ENCODE peak calls at places on chromosomes 3 and 15, in four cellular contexts. N is central memory CD4-positive, alpha-beta T cell; U is posterior vena cava; E is effector CD4-positive, alpha-beta T cell. V is an unnamed sample.

GRCh38 chr3:195570344-195570743 is 13.4 kb downstream of the APOD start:
- DNase-seq in N (no peak), U (no peak), E (no peak), V (no peak)

GRCh38 chr3:52769786-52770445 is 824 bp downstream of the NEK4 start:
- DNase-seq in N (no peak), U (no peak), E (no peak), V (peak; percentile 3)

GRCh38 chr3:177468816-177469590 is 271.7 kb upstream of the TBL1XR1 start:
- DNase-seq in N (no peak), U (no peak), E (no peak), V (no peak)

GRCh38 chr3:83928391-83928790 is 1030.4 kb upstream of the CADM2 start:
- DNase-seq in N (no peak), U (no peak), E (no peak), V (no peak)

GRCh38 chr15:41494922-41495735 is 1.5 kb downstream of the ITPKA start:
- DNase-seq in N (no peak), U (peak; percentile 86), E (no peak), V (peak; percentile 40)

GRCh38 chr15:90015749-90016148 is 14.6 kb downstream of the ZNF710 start:
- DNase-seq in N (no peak), U (peak; percentile 18), E (no peak), V (no peak)

GRCh38 chr15:73318463-73319351 is 50.1 kb downstream of the HCN4 start:
- DNase-seq in N (no peak), U (peak; percentile 79), E (no peak), V (no peak)

GRCh38 chr3:111299070-111299672 is 227.6 kb downstream of the NECTIN3 start:
- DNase-seq in N (no peak), U (no peak), E (no peak), V (no peak)

GRCh38 chr3:192892981-192893827 is 24.5 kb downstream of the MB21D2 start:
- DNase-seq in N (peak; percentile 75), U (peak; percentile 84), E (peak; percentile 40), V (peak; percentile 74)

GRCh38 chr3:133413166-133414020 is 13.5 kb downstream of the BFSP2 start:
- DNase-seq in N (no peak), U (no peak), E (no peak), V (no peak)

GRCh38 chr3:69121950-69122349 is 445 bp downstream of the LMOD3 start:
- DNase-seq in N (no peak), U (no peak), E (no peak), V (no peak)

GRCh38 chr15:85419200-85419599 is 38.8 kb downstream of the AKAP13 start:
- DNase-seq in N (no peak), U (no peak), E (no peak), V (no peak)

GRCh38 chr3:99627062-99627826 is 11.2 kb upstream of the COL8A1 start:
- DNase-seq in N (no peak), U (no peak), E (no peak), V (no peak)

GRCh38 chr3:156987946-156988345 is 161.8 kb downstream of the LEKR1 start:
- DNase-seq in N (no peak), U (no peak), E (no peak), V (no peak)

GRCh38 chr3:20668411-20668810 is 482.4 kb upstream of the SGO1 start:
- DNase-seq in N (no peak), U (no peak), E (no peak), V (no peak)

GRCh38 chr15:55907797-55908196 is 85.6 kb downstream of the NEDD4 start:
- DNase-seq in N (no peak), U (no peak), E (no peak), V (no peak)

GRCh38 chr15:65082303-65082958 is 5.9 kb downstream of the KBTBD13 start:
- DNase-seq in N (no peak), U (no peak), E (no peak), V (peak; percentile 12)

V was measured in CD4-positive, alpha-beta memory T cell.